ENCODE peak calls at places on chromosomes 6 and 20, in five cellular contexts. L is IMR-90, K is PC-3, T is HCT116, I is SK-N-SH. S is an unnamed sample.

GRCh38 chr6:137910424-137910834 is 43.4 kb downstream of the TNFAIP3 start:
- DNase-seq in L (no peak), K (no peak), T (no peak), I (no peak), S (peak)

GRCh38 chr6:157443066-157443800 is 62.2 kb downstream of the ZDHHC14 start:
- DNase-seq in L (peak), K (peak), T (no peak), I (no peak), S (peak)

GRCh38 chr20:50588034-50588736 is 78.0 kb downstream of the PTPN1 start:
- DNase-seq in L (peak), K (peak), T (peak), I (peak), S (peak)

GRCh38 chr6:139029470-139030210 is 1.1 kb downstream of the ABRACL start:
- DNase-seq in L (peak), K (peak), T (no peak), I (no peak), S (peak)

GRCh38 chr6:170102582-170103481 is 188.0 kb downstream of the DLL1 start:
- DNase-seq in L (no peak), K (no peak), T (no peak), I (no peak), S (no peak)

GRCh38 chr20:37552415-37552814 is 24.7 kb upstream of the BLCAP start:
- DNase-seq in L (peak), K (peak), T (no peak), I (no peak), S (no peak)

GRCh38 chr6:139553916-139554315 is 179.5 kb upstream of the CITED2 start:
- DNase-seq in L (no peak), K (no peak), T (no peak), I (no peak), S (no peak)

GRCh38 chr6:115838763-115839401 is 221.8 kb downstream of the FRK start:
- DNase-seq in L (peak), K (peak), T (peak), I (peak), S (peak)

GRCh38 chr20:63309261-63310071 is 16.5 kb downstream of the COL20A1 start:
- DNase-seq in L (peak), K (peak), T (no peak), I (peak), S (peak)

GRCh38 chr6:109869398-109870165 is 108.5 kb upstream of the GPR6 start:
- DNase-seq in L (peak), K (no peak), T (no peak), I (no peak), S (no peak)

DNA sequence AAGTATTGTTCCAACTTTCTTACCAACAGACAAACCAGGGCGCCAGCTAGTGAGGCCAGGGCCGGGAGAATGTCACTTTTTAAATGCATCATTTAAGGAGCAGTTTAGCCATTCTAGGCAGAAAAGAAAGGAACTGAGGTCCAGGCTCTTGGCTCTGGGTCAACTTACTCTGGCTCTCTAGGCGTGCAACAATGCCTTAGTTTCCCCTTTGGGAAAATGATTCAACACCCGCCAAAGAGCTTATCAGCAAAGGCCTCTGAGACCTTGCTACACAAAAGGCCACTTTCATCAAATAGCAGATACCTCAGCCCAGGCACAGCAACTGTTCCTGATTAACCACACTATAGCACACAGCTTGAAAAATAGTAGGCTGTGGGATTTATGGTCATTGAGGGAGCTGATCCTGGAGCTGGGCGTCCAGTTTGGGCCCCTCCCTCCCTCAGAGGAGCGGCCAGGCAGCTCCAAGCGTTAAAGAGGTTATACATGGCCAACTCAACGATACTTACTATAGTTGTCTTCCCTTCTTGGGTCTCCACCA is 6.9 kb downstream of the MRPS18A start:
- DNase-seq in L (no peak), K (no peak), T (no peak), I (no peak), S (no peak)
- H3K9ac ChIP-seq in L (no peak), K (no peak), T (no peak), I (no peak), S (no peak)

GRCh38 chr6:37558158-37558557 is 58.5 kb upstream of the CCDC167 start:
- DNase-seq in L (no peak), K (no peak), T (no peak), I (no peak), S (no peak)

GRCh38 chr6:37560737-37561103 is 61.0 kb upstream of the CCDC167 start:
- DNase-seq in L (no peak), K (no peak), T (no peak), I (no peak), S (no peak)

GRCh38 chr6:37558646-37559045 is 59.0 kb upstream of the CCDC167 start:
- DNase-seq in L (no peak), K (no peak), T (no peak), I (no peak), S (no peak)

GRCh38 chr6:37559060-37559459 is 59.4 kb upstream of the CCDC167 start:
- DNase-seq in L (no peak), K (no peak), T (no peak), I (no peak), S (no peak)

DNA sequence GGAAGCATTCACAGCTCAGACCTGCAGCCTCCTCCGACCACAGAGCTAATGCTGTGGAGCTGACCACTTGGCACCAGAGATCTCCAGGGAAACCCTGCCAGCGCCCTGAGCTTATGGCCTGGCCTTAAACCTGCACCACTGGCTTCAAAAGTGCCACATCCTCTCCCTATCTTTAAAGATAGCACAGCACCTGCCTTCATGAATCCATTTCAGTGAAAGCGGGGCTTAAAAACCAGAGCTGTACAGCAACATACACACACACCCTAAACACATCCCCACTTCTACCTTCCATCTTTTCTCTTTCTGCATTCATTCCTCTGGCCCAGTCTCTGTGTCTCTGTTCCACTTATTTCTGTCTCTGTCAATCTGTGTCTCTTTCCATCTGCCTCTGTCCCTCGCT is 59.8 kb upstream of the CCDC167 start:
- DNase-seq in L (no peak), K (no peak), T (no peak), I (no peak), S (no peak)
- H3K9ac ChIP-seq in L (no peak), K (no peak), T (no peak), I (no peak), S (no peak)

DNA sequence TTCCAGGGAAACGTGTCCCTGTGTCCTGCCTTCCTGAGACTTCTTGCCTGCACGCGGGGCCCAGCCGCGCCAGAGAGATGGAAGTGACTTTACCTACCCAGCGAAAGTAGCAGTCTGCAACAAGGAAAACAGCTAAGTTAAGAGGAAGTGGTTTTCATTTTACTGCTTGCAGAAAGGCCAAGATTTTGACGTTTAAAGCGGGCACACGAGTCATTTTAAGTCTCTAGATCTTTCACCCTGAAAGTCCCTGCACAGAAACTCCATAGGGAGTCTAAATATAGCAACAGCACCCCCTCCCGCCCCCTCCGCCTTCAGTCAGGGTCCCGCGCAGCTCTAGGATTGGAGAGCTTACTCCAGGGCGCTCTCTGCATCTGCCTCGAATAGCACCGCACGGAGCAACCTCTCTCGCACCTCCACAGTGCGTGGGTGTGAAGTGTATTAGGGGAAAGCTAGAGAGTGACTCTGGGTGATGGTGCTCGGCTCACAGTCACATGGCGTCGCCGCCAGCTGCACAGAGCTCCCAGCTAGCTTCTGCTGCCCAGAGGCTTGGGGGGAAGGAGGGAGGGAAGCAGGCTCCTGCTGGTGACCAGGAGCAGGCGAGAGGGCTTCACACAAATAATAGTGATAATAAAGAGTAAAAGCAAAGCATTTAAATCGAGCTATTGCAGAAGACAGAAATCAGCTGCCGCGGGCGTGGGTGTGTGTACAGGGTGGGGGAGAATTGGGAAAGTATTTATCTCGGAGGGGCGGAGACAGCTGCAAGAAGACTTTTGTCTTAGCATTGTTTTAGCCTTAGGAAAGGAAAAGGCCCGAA is 1.8 kb upstream of the KCNQ5 start:
- DNase-seq in L (peak), K (no peak), T (no peak), I (peak), S (peak)
- H3K9ac ChIP-seq in L (no peak), K (no peak), T (no peak), I (no peak), S (no peak)

GRCh38 chr20:44513871-44514270 is 8.0 kb downstream of the SERINC3 start:
- DNase-seq in L (no peak), K (no peak), T (no peak), I (no peak), S (no peak)

GRCh38 chr20:44517454-44517853 is 4.4 kb downstream of the SERINC3 start:
- DNase-seq in L (no peak), K (no peak), T (no peak), I (no peak), S (no peak)

GRCh38 chr20:44521484-44522481 is at the start of gene SERINC3:
- DNase-seq in L (peak), K (peak), T (peak), I (peak), S (peak)

DNA sequence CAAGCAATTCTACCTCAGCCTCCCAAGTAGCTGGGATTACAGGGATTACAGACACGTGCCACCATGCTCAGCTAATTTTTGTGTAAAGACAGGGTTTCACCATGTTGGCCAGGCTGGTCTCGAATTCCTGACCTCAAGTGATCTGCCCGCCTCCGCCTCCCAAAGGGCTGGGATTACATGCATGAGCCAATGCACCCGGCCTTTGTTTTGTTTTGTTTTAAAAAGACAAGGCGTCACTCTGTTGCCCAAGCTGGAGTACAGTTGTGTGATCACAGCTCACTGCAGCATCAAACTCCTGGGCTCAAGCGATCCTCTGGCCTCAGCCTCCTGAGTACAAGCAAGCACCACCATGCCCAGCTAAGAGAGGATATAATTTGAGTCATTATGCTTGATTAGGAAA is 5.4 kb downstream of the SERINC3 start:
- DNase-seq in L (no peak), K (no peak), T (no peak), I (no peak), S (no peak)
- H3K9ac ChIP-seq in L (no peak), K (no peak), T (no peak), I (no peak), S (no peak)

GRCh38 chr6:26312096-26312463 is 52.9 kb upstream of the BTN3A2 start:
- DNase-seq in L (no peak), K (peak), T (no peak), I (no peak), S (peak)

GRCh38 chr6:26311012-26311384 is 54.0 kb upstream of the BTN3A2 start:
- DNase-seq in L (peak), K (peak), T (no peak), I (no peak), S (peak)

GRCh38 chr6:26311385-26312095 is 53.5 kb upstream of the BTN3A2 start:
- DNase-seq in L (peak), K (peak), T (peak), I (peak), S (peak)

GRCh38 chr6:26315274-26315673 is 49.7 kb upstream of the BTN3A2 start:
- DNase-seq in L (no peak), K (no peak), T (no peak), I (no peak), S (no peak)

GRCh38 chr6:26312501-26313390 is 52.3 kb upstream of the BTN3A2 start:
- DNase-seq in L (peak), K (peak), T (peak), I (peak), S (peak)
- H3K9ac ChIP-seq in L (peak), K (peak), T (peak), I (peak), S (peak)